ENCODE peak calls at places on chromosome 17, in ten cellular contexts. X is nucleus accumbens; K is left cardiac atrium; E is caudate nucleus; S is stimulated activated CD8-positive, alpha-beta memory T cell treated with anti-CD3 and anti-CD28 coated beads, Interleukin-7, amount 100 ng/mL, for 1 hour; L is Kasumi-1; T is endothelial cell; V is EL; D is progenitor cell of endocrine pancreas; Q is effector memory CD8-positive, alpha-beta T cell. M is an unnamed sample.

GRCh38 chr17:79204261-79204660 is 129.6 kb downstream of the ENGASE start:
- DNase-seq in S (no peak), D (no peak), V (no peak), E (no peak), L (no peak), Q (no peak), K (no peak), X (no peak), T (no peak), M (no peak)

GRCh38 chr17:30812218-30813177 is 12.0 kb downstream of the CRLF3 start:
- DNase-seq in E (no peak), Q (no peak), T (no peak), V (no peak), X (no peak), L (no peak), K (no peak), S (no peak), D (no peak), M (peak; percentile 35)

GRCh38 chr17:45227101-45227591 is 5.5 kb downstream of the FMNL1 start:
- DNase-seq in L (no peak), T (no peak), V (no peak), D (no peak), K (no peak), Q (no peak), S (no peak), E (no peak), X (no peak), M (peak; percentile 17)

GRCh38 chr17:55962931-55963378 is 190.3 kb upstream of the ANKFN1 start:
- DNase-seq in S (no peak), T (no peak), V (no peak), L (peak; percentile 58), D (no peak), K (no peak), Q (no peak), X (no peak), E (no peak), M (no peak)

GRCh38 chr17:80248001-80248893 is 12.4 kb upstream of the RNF213 start:
- DNase-seq in T (no peak), E (no peak), K (no peak), L (no peak), X (no peak), D (no peak), Q (no peak), S (no peak), V (no peak), M (no peak)

GRCh38 chr17:2054262-2054739 is 602 bp upstream of the HIC1 start:
- DNase-seq in T (no peak), X (peak; percentile 35), S (no peak), Q (peak; percentile 67), L (no peak), E (no peak), D (no peak), K (no peak), V (peak; percentile 73), M (no peak)

GRCh38 chr17:28684963-28685362 is 23.0 kb downstream of the SUPT6H start:
- DNase-seq in E (peak; percentile 60), D (no peak), X (peak; percentile 88), L (peak; percentile 21), S (no peak), V (peak; percentile 29), K (peak; percentile 34), Q (no peak), T (no peak), M (peak; percentile 55)

GRCh38 chr17:3962217-3963069 is 1.8 kb downstream of the ATP2A3 start:
- DNase-seq in K (no peak), T (no peak), Q (no peak), L (no peak), V (no peak), E (no peak), S (no peak), D (no peak), X (no peak), M (no peak)

GRCh38 chr17:16001498-16001897 is 1.9 kb downstream of the TTC19 start:
- DNase-seq in Q (no peak), T (no peak), X (no peak), E (no peak), L (no peak), D (no peak), K (no peak), V (peak; percentile 22), S (no peak), M (peak; percentile 22)

GRCh38 chr17:16814439-16814838 is 124.4 kb downstream of the CCDC144A start:
- DNase-seq in V (no peak), Q (no peak), T (no peak), S (no peak), K (no peak), E (no peak), D (no peak), L (no peak), X (no peak), M (no peak)

GRCh38 chr17:50106393-50107131 is 11.4 kb downstream of the PDK2 start:
- DNase-seq in Q (no peak), D (no peak), K (no peak), E (no peak), L (no peak), V (no peak), S (no peak), X (no peak), T (no peak), M (no peak)

GRCh38 chr17:73956595-73957465 is 246.6 kb upstream of the RPL38 start:
- DNase-seq in E (no peak), L (peak; percentile 7), X (peak; percentile 71), T (peak; percentile 89), D (peak; percentile 63), S (peak; percentile 24), V (no peak), K (peak; percentile 59), Q (peak; percentile 18), M (peak; percentile 14)

GRCh38 chr17:79232957-79233356 is 158.3 kb downstream of the ENGASE start:
- DNase-seq in X (no peak), L (no peak), T (no peak), V (no peak), K (no peak), D (no peak), S (no peak), Q (no peak), E (no peak), M (no peak)

GRCh38 chr17:16273929-16274339 is 56.9 kb downstream of the PIGL start:
- DNase-seq in D (no peak), E (no peak), K (no peak), L (no peak), S (no peak), V (no peak), Q (no peak), X (no peak), T (no peak), M (no peak)

GRCh38 chr17:57442914-57443571 is 186.7 kb downstream of the MSI2 start:
- DNase-seq in X (peak; percentile 35), E (no peak), K (peak; percentile 59), S (peak; percentile 22), T (no peak), D (no peak), Q (peak; percentile 19), L (peak; percentile 43), V (peak; percentile 28), M (peak; percentile 26)

GRCh38 chr17:63332286-63332685 is 113.8 kb downstream of the CYB561 start:
- DNase-seq in L (no peak), E (no peak), T (no peak), D (no peak), V (no peak), K (no peak), Q (no peak), S (no peak), X (no peak), M (peak; percentile 23)

GRCh38 chr17:79087428-79088143 is 13.0 kb downstream of the ENGASE start:
- DNase-seq in Q (peak; percentile 84), E (peak; percentile 28), X (peak; percentile 64), V (peak; percentile 57), L (peak; percentile 79), T (peak; percentile 89), K (peak; percentile 75), D (peak; percentile 82), S (peak; percentile 61), M (peak; percentile 33)

GRCh38 chr17:31506517-31506916 is 115.0 kb downstream of the RAB11FIP4 start:
- DNase-seq in L (no peak), Q (no peak), V (no peak), K (no peak), D (no peak), E (no peak), X (no peak), S (no peak), T (no peak), M (no peak)

GRCh38 chr17:79831367-79832210 is 7.7 kb downstream of the CBX4 start:
- DNase-seq in S (no peak), E (peak; percentile 55), T (no peak), K (peak; percentile 76), V (no peak), D (no peak), L (peak; percentile 64), X (peak; percentile 77), Q (no peak), M (no peak)

GRCh38 chr17:76265624-76266243 is 586 bp downstream of the UBALD2 start:
- DNase-seq in L (peak; percentile 55), X (peak; percentile 43), Q (peak; percentile 57), D (peak; percentile 41), K (peak; percentile 76), V (peak; percentile 56), T (peak; percentile 65), S (peak; percentile 37), E (no peak), M (peak; percentile 55)

GRCh38 chr17:74892974-74893911 is at the start of gene FADS6:
- DNase-seq in D (no peak), L (no peak), V (no peak), X (no peak), E (no peak), K (no peak), T (no peak), S (no peak), Q (no peak), M (no peak)

GRCh38 chr17:73031472-73031871 is 61.0 kb downstream of the SLC39A11 start:
- DNase-seq in T (no peak), E (no peak), S (no peak), V (no peak), K (no peak), Q (no peak), D (no peak), X (no peak), L (no peak), M (no peak)

GRCh38 chr17:50986989-50987660 is 121.0 kb upstream of the TOB1 start:
- DNase-seq in S (no peak), D (no peak), E (no peak), Q (no peak), L (no peak), X (no peak), T (no peak), V (peak; percentile 38), K (no peak), M (peak; percentile 22)

GRCh38 chr17:16199093-16199492 is 16.2 kb downstream of the NCOR1 start:
- DNase-seq in L (peak; percentile 19), V (no peak), D (no peak), K (no peak), X (no peak), E (no peak), T (peak; percentile 30), S (no peak), Q (no peak), M (no peak)

GRCh38 chr17:71363661-71364060 is 757.2 kb upstream of the SOX9 start:
- DNase-seq in S (no peak), X (no peak), V (no peak), D (no peak), L (no peak), T (no peak), E (no peak), K (no peak), Q (no peak), M (no peak)

GRCh38 chr17:19342611-19343255 is 19.8 kb downstream of the B9D1 start:
- DNase-seq in X (no peak), S (no peak), E (no peak), K (no peak), Q (no peak), V (no peak), D (no peak), T (no peak), L (no peak), M (no peak)

GRCh38 chr17:77381731-77382130 is 241.0 kb downstream of the SEC14L1 start:
- DNase-seq in X (no peak), Q (no peak), V (no peak), S (no peak), T (no peak), E (no peak), D (no peak), L (no peak), K (no peak), M (no peak)

GRCh38 chr17:64779344-64780095 is 117.4 kb upstream of the SMURF2 start:
- DNase-seq in V (no peak), Q (no peak), S (no peak), K (no peak), X (no peak), D (no peak), T (no peak), L (no peak), E (no peak), M (no peak)